ENCODE peak calls at places on chromosomes 3 and 15, in ten cellular contexts. N, J, A, K, P, C, X, G, F and M are unnamed samples.

GRCh38 chr15:33226559-33227181 is 32.2 kb upstream of the FMN1 start:
- DNase-seq in J (no peak), X (no peak), P (no peak), C (no peak), G (no peak), F (peak; percentile 33), A (peak; percentile 74), K (peak; percentile 68), N (no peak), M (peak; percentile 80)

GRCh38 chr3:152778001-152778400 is 56.9 kb upstream of the P2RY1 start:
- DNase-seq in G (no peak), J (no peak), C (no peak), A (no peak), P (no peak), X (no peak), F (no peak), K (no peak), N (no peak), M (no peak)

GRCh38 chr15:100849021-100849831 is 30.4 kb upstream of the ALDH1A3 start:
- DNase-seq in X (no peak), K (peak; percentile 86), P (peak; percentile 83), A (peak; percentile 54), N (no peak), J (no peak), G (no peak), F (peak; percentile 73), C (no peak), M (peak; percentile 56)

GRCh38 chr15:34001536-34001935 is 33.2 kb downstream of the CHRM5 start:
- DNase-seq in N (no peak), J (no peak), C (no peak), P (no peak), X (no peak), G (no peak), K (no peak), A (peak; percentile 64), F (no peak), M (no peak)

GRCh38 chr3:95752199-95752598 is 1062.2 kb upstream of the EPHA6 start:
- DNase-seq in K (no peak), N (no peak), G (no peak), X (no peak), C (no peak), P (no peak), J (no peak), F (no peak), A (peak; percentile 8), M (no peak)

GRCh38 chr15:55637086-55637485 is 48.9 kb upstream of the PYGO1 start:
- DNase-seq in A (no peak), C (no peak), J (no peak), G (no peak), N (no peak), P (no peak), X (no peak), K (no peak), F (no peak), M (no peak)

GRCh38 chr15:67824900-67825879 is at the start of gene SKOR1:
- DNase-seq in J (no peak), K (no peak), G (no peak), F (no peak), P (peak; percentile 64), A (peak; percentile 56), X (no peak), C (no peak), N (no peak), M (no peak)

GRCh38 chr3:79086514-79086913 is 681.3 kb downstream of the ROBO1 start:
- DNase-seq in P (no peak), J (no peak), F (peak; percentile 27), X (peak; percentile 9), N (peak; percentile 65), C (peak; percentile 50), A (peak; percentile 70), G (peak; percentile 53), K (peak; percentile 72), M (peak; percentile 25)

GRCh38 chr3:59422312-59422711 is 372.5 kb upstream of the CFAP20DC start:
- DNase-seq in A (peak; percentile 85), N (no peak), K (no peak), P (no peak), C (no peak), J (no peak), G (no peak), X (peak; percentile 84), F (no peak), M (no peak)

GRCh38 chr3:38157117-38157516 is 8.2 kb upstream of the OXSR1 start:
- DNase-seq in G (no peak), J (no peak), C (no peak), N (no peak), X (no peak), K (no peak), P (no peak), A (no peak), F (no peak), M (no peak)

GRCh38 chr3:123791417-123791816 is 92.7 kb downstream of the MYLK start:
- DNase-seq in F (no peak), X (peak; percentile 93), A (peak; percentile 25), C (no peak), G (no peak), K (no peak), N (peak; percentile 92), J (no peak), P (no peak), M (no peak)

GRCh38 chr15:92954578-92954977 is 54.5 kb downstream of the CHD2 start:
- DNase-seq in P (no peak), G (peak; percentile 33), J (no peak), A (peak; percentile 24), X (no peak), N (no peak), C (no peak), K (no peak), F (peak; percentile 36), M (no peak)

GRCh38 chr15:71730277-71731144 is 79.8 kb upstream of the NR2E3 start:
- DNase-seq in P (no peak), F (peak; percentile 65), K (peak; percentile 70), G (peak; percentile 50), A (peak; percentile 76), X (no peak), C (peak; percentile 27), J (peak; percentile 41), N (no peak), M (peak; percentile 28)